ENCODE peak calls at places on chromosome 3, in seven cellular contexts. O is H9, S is skeletal muscle cell, L is brain microvascular endothelial cell, V is NCI-H345, A is HTR-8/SVneo, P is brain pericyte. E is an unnamed sample.

GRCh38 chr3:196792771-196793170 is 53.1 kb downstream of the PAK2 start:
- DNase-seq in O (no peak), A (peak), P (no peak), S (no peak), V (no peak), L (no peak), E (no peak)

GRCh38 chr3:194023501-194024280 is 112.3 kb upstream of the HES1 start:
- DNase-seq in P (no peak), V (peak), L (no peak), S (no peak), A (no peak), O (no peak), E (no peak)

GRCh38 chr3:184399410-184399809 is 19.6 kb downstream of the CHRD start:
- DNase-seq in O (no peak), L (peak), S (peak), V (no peak), A (peak), P (no peak), E (no peak)

GRCh38 chr3:131543714-131544113 is 40.9 kb upstream of the MRPL3 start:
- DNase-seq in L (peak), V (no peak), S (peak), O (peak), P (peak), A (no peak), E (no peak)

GRCh38 chr3:69531975-69532827 is 146.3 kb upstream of the FRMD4B start:
- DNase-seq in V (peak), O (no peak), A (no peak), P (no peak), L (no peak), S (no peak), E (no peak)

GRCh38 chr3:39104961-39105686 is 2.3 kb downstream of the GORASP1 start:
- DNase-seq in S (no peak), A (no peak), L (no peak), P (no peak), V (no peak), O (no peak), E (no peak)

GRCh38 chr3:76365284-76365683 is 579.9 kb upstream of the ZNF717 start:
- DNase-seq in A (no peak), L (no peak), S (no peak), O (no peak), V (no peak), P (no peak), E (no peak)

GRCh38 chr3:51929420-51930003 is 12.2 kb downstream of the RRP9 start:
- DNase-seq in L (no peak), V (no peak), O (peak), P (no peak), A (peak), S (no peak), E (no peak)

GRCh38 chr3:3800076-3800448 is 831 bp downstream of the LRRN1 start:
- DNase-seq in P (no peak), L (no peak), A (no peak), V (peak), S (no peak), O (peak), E (no peak)

GRCh38 chr3:133792171-133792763 is 13.3 kb upstream of the SRPRB start:
- DNase-seq in O (no peak), A (no peak), L (no peak), P (no peak), S (no peak), V (no peak), E (no peak)

GRCh38 chr3:40871411-40871810 is 327.9 kb upstream of the CTNNB1 start:
- DNase-seq in S (no peak), L (no peak), V (no peak), A (no peak), O (peak), P (no peak), E (no peak)

GRCh38 chr3:129060276-129061076 is at the start of gene GP9:
- DNase-seq in L (no peak), P (no peak), V (no peak), S (no peak), A (no peak), O (no peak), E (no peak)